ENCODE peak calls at places on chromosomes 11 and 22, in four cellular contexts. F is A549, I is IMR-90, P is SK-N-SH. Q is an unnamed sample.

GRCh38 chr11:68843703-68844312 is 2.1 kb upstream of the CPT1A start:
- DNase-seq in I (no peak), F (peak), P (no peak), Q (no peak)

GRCh38 chr11:105609341-105609781 is 512 bp upstream of the GRIA4 start:
- DNase-seq in F (no peak), P (peak), I (peak), Q (no peak)

GRCh38 chr11:106468531-106468930 is 391.1 kb downstream of the AASDHPPT start:
- DNase-seq in I (no peak), P (no peak), F (no peak), Q (no peak)

GRCh38 chr11:57649826-57650738 is at the start of gene YPEL4:
- DNase-seq in F (peak), I (peak), P (peak), Q (no peak)

GRCh38 chr11:111714522-111714921 is 51.7 kb downstream of the PPP2R1B start:
- DNase-seq in F (no peak), I (no peak), P (no peak), Q (no peak)

GRCh38 chr11:6757373-6757967 is 14.3 kb downstream of the OR2AG2 start:
- DNase-seq in I (peak), P (peak), F (peak), Q (no peak)

GRCh38 chr11:106950067-106950491 is 68.2 kb downstream of the GUCY1A2 start:
- DNase-seq in P (no peak), F (no peak), I (no peak), Q (no peak)

GRCh38 chr11:119491753-119492455 is 68.9 kb upstream of the THY1 start:
- DNase-seq in I (peak), P (no peak), F (no peak), Q (no peak)

GRCh38 chr11:5369793-5370192 is 13.8 kb upstream of the OR51M1 start:
- DNase-seq in F (peak), P (peak), I (peak), Q (no peak)

GRCh38 chr22:26139320-26139719 is 29.9 kb upstream of the SEZ6L start:
- DNase-seq in F (no peak), P (peak), I (no peak), Q (no peak)

GRCh38 chr22:45212992-45213751 is 27.5 kb downstream of the KIAA0930 start:
- DNase-seq in F (no peak), I (peak), P (peak), Q (no peak)

GRCh38 chr11:128323381-128323780 is 264.0 kb downstream of the ETS1 start:
- DNase-seq in P (no peak), F (peak), I (peak), Q (no peak)

GRCh38 chr11:128324051-128324481 is 263.3 kb downstream of the ETS1 start:
- DNase-seq in F (no peak), I (no peak), P (no peak), Q (no peak)

GRCh38 chr11:128326791-128327190 is 260.6 kb downstream of the ETS1 start:
- DNase-seq in P (no peak), I (no peak), F (no peak), Q (no peak)

GRCh38 chr11:128327274-128327673 is 260.1 kb downstream of the ETS1 start:
- DNase-seq in P (no peak), I (no peak), F (no peak), Q (no peak)

DNA sequence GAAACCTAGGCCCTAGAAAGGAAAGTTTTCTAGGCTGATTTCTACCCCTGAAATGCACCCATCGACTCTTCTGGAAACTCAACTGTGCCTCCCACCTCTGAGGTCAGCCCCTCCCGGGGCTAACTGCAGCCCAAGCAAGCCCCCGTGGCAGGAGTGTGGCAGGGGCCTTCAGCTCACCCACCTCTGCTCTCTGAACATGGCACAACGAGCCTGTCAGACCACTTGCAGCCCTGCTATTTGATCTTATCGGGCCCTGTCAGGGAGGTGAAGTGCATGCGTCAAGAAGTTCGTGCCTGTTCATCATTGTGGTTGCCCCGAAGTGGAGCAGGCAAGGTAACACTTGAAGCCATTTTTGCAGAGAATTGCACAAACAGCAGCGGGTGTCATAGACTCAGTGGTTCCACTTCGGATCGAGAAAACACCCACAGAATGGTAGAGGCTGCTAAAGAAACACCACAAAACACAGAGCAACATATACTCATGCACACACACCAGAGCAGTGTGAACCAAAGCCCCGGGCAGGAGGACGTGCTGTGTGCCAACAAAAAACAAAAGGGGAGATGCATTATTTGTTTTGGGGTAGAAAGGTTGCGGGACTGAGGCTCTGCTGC is 262.7 kb downstream of the ETS1 start:
- DNase-seq in I (no peak), F (no peak), P (no peak), Q (no peak)
- TF ChIP-seq RAD21 in I (no peak), F (no peak), P (no peak), Q (no peak)

GRCh38 chr11:45560153-45560934 is 105.1 kb downstream of the CHST1 start:
- DNase-seq in I (no peak), F (no peak), P (peak), Q (no peak)

GRCh38 chr11:45563801-45564200 is 101.6 kb downstream of the CHST1 start:
- DNase-seq in I (no peak), F (no peak), P (no peak), Q (no peak)

GRCh38 chr11:45565589-45565988 is 99.8 kb downstream of the CHST1 start:
- DNase-seq in F (no peak), I (no peak), P (no peak), Q (no peak)

GRCh38 chr11:45556851-45557707 is 108.3 kb downstream of the CHST1 start:
- DNase-seq in I (no peak), F (peak), P (no peak), Q (no peak)

DNA sequence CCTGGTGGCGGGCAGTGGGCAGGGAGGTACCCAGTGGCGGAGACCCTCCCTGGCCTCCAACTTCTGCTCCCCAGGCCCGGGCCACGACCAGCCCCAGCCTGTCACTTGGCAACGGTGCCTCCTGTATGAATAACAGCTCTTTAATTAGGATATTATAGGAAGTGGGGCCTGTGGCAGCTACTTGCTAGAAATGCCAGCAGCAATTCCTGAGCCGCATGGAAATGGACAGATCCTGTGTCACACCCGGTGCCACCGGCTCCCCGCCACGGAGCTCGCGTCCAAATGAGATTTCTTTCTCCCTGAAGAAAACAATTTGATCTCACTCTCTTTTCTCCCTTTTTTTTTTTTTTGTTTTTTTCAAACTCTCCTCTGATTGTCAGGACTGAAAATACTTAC is 104.5 kb downstream of the CHST1 start:
- DNase-seq in P (peak), I (no peak), F (no peak), Q (no peak)
- TF ChIP-seq RAD21 in P (no peak), I (no peak), F (no peak), Q (no peak)

DNA sequence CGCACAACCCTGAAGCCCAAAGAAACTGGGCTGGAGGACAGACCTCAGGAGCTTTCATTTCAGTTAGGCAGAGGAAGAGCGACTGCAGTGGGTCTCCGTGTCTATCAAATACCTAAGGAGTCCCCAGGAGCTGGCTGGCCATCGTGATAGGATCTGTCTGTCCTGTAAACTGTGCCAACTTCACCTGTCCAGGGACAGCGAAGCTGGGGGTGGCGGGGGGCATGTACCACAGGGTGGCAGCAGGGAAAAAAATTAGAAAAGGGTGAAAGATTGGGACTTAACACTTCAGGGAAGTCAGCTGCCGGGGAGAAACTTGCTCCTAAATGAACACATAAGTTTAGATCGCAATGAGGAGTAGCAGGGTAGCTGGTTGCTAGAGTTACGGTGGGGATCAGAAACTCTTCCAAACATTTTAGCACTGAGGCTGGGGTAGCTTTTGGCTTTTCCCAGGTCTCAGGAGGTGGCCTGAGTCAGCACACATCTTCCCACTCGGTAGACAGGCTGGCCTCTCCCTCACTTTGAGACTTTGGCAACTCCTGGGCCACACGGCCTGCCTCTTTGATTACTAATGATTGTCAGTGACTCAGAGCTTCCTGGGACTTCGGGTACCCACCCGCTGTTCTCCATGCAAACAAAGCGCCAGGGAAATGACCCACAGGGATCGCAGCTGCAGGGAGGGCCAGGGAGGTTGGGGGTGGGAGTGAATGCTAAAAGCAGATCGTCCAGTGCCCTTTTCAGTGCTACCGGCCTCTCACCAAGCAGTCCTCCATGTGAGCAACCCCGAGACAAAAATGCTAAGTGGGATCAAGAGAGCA is 2.9 kb upstream of the MTFP1 start:
- DNase-seq in F (peak), I (peak), P (no peak), Q (no peak)
- TF ChIP-seq RAD21 in F (no peak), I (no peak), P (no peak), Q (no peak)

GRCh38 chr22:36454916-36455570 is 26.4 kb downstream of the TXN2 start:
- DNase-seq in I (peak), P (peak), F (peak), Q (peak)

GRCh38 chr22:36457688-36458450 is 23.6 kb downstream of the TXN2 start:
- DNase-seq in F (no peak), I (no peak), P (no peak), Q (no peak)

GRCh38 chr22:36456459-36456835 is 25.0 kb downstream of the TXN2 start:
- DNase-seq in I (no peak), F (no peak), P (no peak), Q (no peak)

GRCh38 chr22:36453855-36454378 is 27.5 kb downstream of the TXN2 start:
- DNase-seq in P (no peak), I (no peak), F (no peak), Q (no peak)

GRCh38 chr22:36455571-36456458 is 25.6 kb downstream of the TXN2 start:
- DNase-seq in P (no peak), F (no peak), I (no peak), Q (no peak)
- TF ChIP-seq RAD21 in P (no peak), F (no peak), I (no peak), Q (no peak)

GRCh38 chr11:35235944-35236666 is 97.1 kb downstream of the CD44 start:
- DNase-seq in P (no peak), F (peak), I (no peak), Q (no peak)
- TF ChIP-seq RAD21 in P (no peak), F (no peak), I (no peak), Q (no peak)

GRCh38 chr22:30617819-30618218 is 10.8 kb downstream of the TCN2 start:
- DNase-seq in P (no peak), I (no peak), F (no peak), Q (no peak)
- TF ChIP-seq RAD21 in P (no peak), I (no peak), F (no peak), Q (no peak)

DNA sequence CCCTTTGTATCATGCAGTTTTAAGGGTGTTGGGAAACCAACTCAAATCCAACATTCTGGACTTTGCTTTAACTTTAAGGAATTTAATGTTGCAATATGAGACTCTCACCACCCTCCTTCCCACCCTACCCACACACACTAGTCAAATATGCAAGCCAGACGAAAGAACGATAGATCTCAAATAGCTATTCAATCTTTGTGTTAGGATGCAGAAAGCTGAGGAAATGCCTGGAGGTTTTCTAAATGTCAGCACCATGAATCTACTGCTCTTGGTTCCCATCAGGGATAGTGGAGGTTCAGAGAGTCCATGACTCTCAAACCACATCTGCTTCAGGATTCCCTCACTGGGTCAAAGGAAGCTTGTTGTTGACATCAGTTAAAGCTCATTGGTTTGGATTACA is 33.7 kb downstream of the EXPH5 start:
- DNase-seq in F (no peak), I (peak), P (no peak), Q (no peak)
- TF ChIP-seq RAD21 in F (no peak), I (no peak), P (no peak), Q (no peak)

Q was measured in GM12878.